ENCODE peak calls at places on chromosomes 13 and 19, in five cellular contexts. U, N, E, V and C are unnamed samples.
A peak's percentile ranks its signal among the peaks of the same experiment; 100 is the strongest.

GRCh38 chr19:34493038-34493648 is 11.6 kb downstream of the WTIP start:
- DNase-seq in U (no peak), N (no peak), E (no peak), V (no peak), C (no peak)

GRCh38 chr19:27674701-27675100 is 1538.2 kb downstream of the UQCRFS1 start:
- DNase-seq in N (no peak), U (peak; percentile 8), V (no peak), E (peak; percentile 25), C (no peak)

GRCh38 chr13:31851201-31851600 is 111.9 kb downstream of the RXFP2 start:
- DNase-seq in U (no peak), N (no peak), V (no peak), E (no peak), C (no peak)

GRCh38 chr13:51935326-51936171 is 73.8 kb downstream of the CCDC70 start:
- DNase-seq in U (peak; percentile 59), V (peak; percentile 19), N (peak; percentile 49), E (no peak), C (no peak)

GRCh38 chr13:99034333-99035085 is 56.6 kb upstream of the DOCK9 start:
- DNase-seq in N (no peak), U (no peak), V (no peak), E (no peak), C (no peak)

GRCh38 chr19:7888826-7889217 is 512 bp downstream of the LRRC8E start:
- DNase-seq in E (no peak), N (no peak), V (no peak), U (no peak), C (no peak)

GRCh38 chr13:35720690-35721554 is 244.4 kb upstream of the MAB21L1 start:
- DNase-seq in E (no peak), U (peak; percentile 49), N (peak; percentile 89), V (peak; percentile 19), C (peak; percentile 74)

GRCh38 chr13:100660761-100661160 is 13.8 kb downstream of the TMTC4 start:
- DNase-seq in E (no peak), U (no peak), V (no peak), N (no peak), C (no peak)

GRCh38 chr13:39875583-39875982 is 220.1 kb downstream of the COG6 start:
- DNase-seq in U (no peak), V (no peak), N (no peak), E (no peak), C (no peak)

GRCh38 chr13:77859450-77859849 is 59.2 kb downstream of the EDNRB start:
- DNase-seq in U (no peak), N (no peak), V (no peak), E (peak; percentile 65), C (peak; percentile 62)

GRCh38 chr19:48913114-48913513 is 13.0 kb downstream of the NUCB1 start:
- DNase-seq in N (no peak), U (no peak), E (no peak), V (no peak), C (no peak)

GRCh38 chr19:12872941-12873890 is 8.0 kb downstream of the DNASE2 start:
- DNase-seq in E (peak; percentile 82), N (peak; percentile 83), U (peak; percentile 88), V (peak; percentile 35), C (no peak)

GRCh38 chr13:51645154-51645650 is 60.9 kb downstream of the WDFY2 start:
- DNase-seq in U (no peak), N (no peak), V (no peak), E (no peak), C (no peak)

GRCh38 chr13:66972659-66973058 is 257.5 kb downstream of the PCDH9 start:
- DNase-seq in E (no peak), U (no peak), N (no peak), V (no peak), C (no peak)
- TF ChIP-seq CTCF in E (no peak), U (no peak), N (no peak), V (no peak), C (no peak)

GRCh38 chr19:35992902-35993765 is 1.9 kb upstream of the SDHAF1 start:
- DNase-seq in V (no peak), N (no peak), U (no peak), E (no peak), C (no peak)

GRCh38 chr19:35991731-35992450 is 3.1 kb upstream of the SDHAF1 start:
- DNase-seq in V (no peak), N (no peak), U (no peak), E (no peak), C (no peak)

GRCh38 chr19:35995655-35995993 is 636 bp downstream of the SDHAF1 start:
- DNase-seq in N (peak; percentile 67), E (no peak), V (no peak), U (no peak), C (peak; percentile 90)

GRCh38 chr19:35996777-35997176 is 1.8 kb downstream of the SDHAF1 start:
- DNase-seq in N (no peak), U (no peak), V (no peak), E (no peak), C (no peak)

GRCh38 chr19:35994868-35995654 is at the start of gene SDHAF1:
- DNase-seq in N (peak; percentile 97), U (peak; percentile 98), V (peak; percentile 92), E (peak; percentile 98), C (peak; percentile 99)
- H3K27ac ChIP-seq in N (peak within 1 kb of the TSS; percentile 51), U (peak within 1 kb of the TSS; percentile 82), V (peak within 1 kb of the TSS; percentile 69), E (peak within 1 kb of the TSS; percentile 82), C (peak within 1 kb of the TSS; percentile 93)

DNA sequence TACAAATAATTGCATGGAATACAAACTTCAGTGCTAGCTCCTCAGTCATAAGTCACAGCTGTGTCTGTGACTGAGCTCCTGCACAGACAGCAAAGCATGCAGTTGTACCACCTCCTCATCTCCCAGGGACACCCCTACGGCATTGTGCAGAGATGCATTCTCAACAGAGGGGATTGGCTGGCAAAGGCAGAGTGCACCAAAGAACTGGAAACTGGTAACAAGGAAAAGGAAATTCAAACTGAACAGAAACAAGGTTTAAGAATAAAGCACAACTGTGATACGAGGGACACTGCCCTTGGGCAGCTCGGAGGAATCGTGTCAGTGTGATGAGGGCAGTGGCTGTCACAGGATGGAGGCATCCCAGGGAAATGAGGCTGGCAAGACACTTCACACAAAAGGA is 126.1 kb upstream of the SOX1 start:
- DNase-seq in V (no peak), E (no peak), U (no peak), N (no peak), C (no peak)
- TF ChIP-seq POLR2AphosphoS5 in V (no peak), E (no peak), U (no peak), N (no peak), C (no peak)

GRCh38 chr19:55549500-55550320 is 4.4 kb upstream of the SBK3 start:
- DNase-seq in U (peak; percentile 35), V (no peak), N (no peak), E (no peak), C (no peak)
- TF ChIP-seq CTCF in U (no peak), V (no peak), N (no peak), E (no peak), C (no peak)

DNA sequence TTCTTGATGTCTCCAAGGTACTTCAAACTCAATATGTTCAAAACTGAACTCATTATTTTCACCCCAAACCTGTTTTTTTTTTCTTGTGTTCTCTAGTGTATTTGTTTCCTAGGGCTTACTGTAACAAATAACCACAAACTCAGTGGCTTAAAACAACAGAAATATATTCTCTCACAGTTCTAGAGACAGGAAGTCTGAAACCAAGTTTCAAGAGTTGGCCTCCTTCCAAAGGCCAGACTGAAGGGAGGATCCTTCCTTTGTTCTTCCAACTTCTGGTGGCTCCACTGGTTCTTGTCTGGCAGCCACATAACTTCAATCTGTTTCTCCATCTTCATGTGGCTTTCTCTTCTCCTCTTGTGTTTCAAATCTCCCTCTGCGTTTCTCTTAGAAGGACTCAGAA is 62.0 kb upstream of the PDCD5 start:
- DNase-seq in N (no peak), U (no peak), V (no peak), E (no peak), C (no peak)
- H3K27ac ChIP-seq in N (no peak overlapping the region), U (no peak overlapping the region), V (no peak overlapping the region), E (no peak overlapping the region), C (no peak overlapping the region)